ENCODE peak calls at places on chromosomes 12 and 14, in four cellular contexts. T is HEK293T, Q is activated T-helper 1 cell treated with Interleukin-2 at 50 U/mL for 16 hours, F is HT1080. Y is an unnamed sample.

GRCh38 chr14:100587763-100588411 is 670 bp upstream of the BEGAIN start:
- DNase-seq in Q (no peak), F (no peak), T (no peak), Y (no peak)

GRCh38 chr12:43277630-43278267 is 274.3 kb downstream of the ADAMTS20 start:
- DNase-seq in Q (no peak), F (peak; percentile 23), T (no peak), Y (no peak)

GRCh38 chr14:37813746-37814145 is 218.3 kb downstream of the TTC6 start:
- DNase-seq in T (no peak), F (no peak), Q (no peak), Y (no peak)

GRCh38 chr12:6310771-6311610 is 509 bp downstream of the PLEKHG6 start:
- DNase-seq in F (no peak), Q (no peak), T (no peak), Y (no peak)

GRCh38 chr12:127811988-127812387 is 455.0 kb upstream of the TMEM132C start:
- DNase-seq in Q (no peak), T (no peak), F (no peak), Y (peak; percentile 25)

GRCh38 chr12:19771858-19772257 is 332.6 kb downstream of the AEBP2 start:
- DNase-seq in Q (no peak), F (peak; percentile 34), T (no peak), Y (no peak)

GRCh38 chr14:99181804-99182520 is 90.0 kb downstream of the BCL11B start:
- DNase-seq in T (no peak), F (no peak), Q (no peak), Y (no peak)

GRCh38 chr12:80676856-80677255 is 30.6 kb upstream of the MYF6 start:
- DNase-seq in F (no peak), Q (no peak), T (no peak), Y (no peak)

GRCh38 chr14:75673345-75673744 is 12.3 kb downstream of the TTLL5 start:
- DNase-seq in Q (no peak), F (no peak), T (no peak), Y (no peak)

GRCh38 chr14:32469388-32470160 is 140.5 kb downstream of the AKAP6 start:
- DNase-seq in T (peak; percentile 16), Q (no peak), F (peak; percentile 39), Y (peak; percentile 12)

GRCh38 chr12:52582971-52583456 is 9.4 kb upstream of the KRT74 start:
- DNase-seq in F (peak; percentile 56), T (peak; percentile 73), Q (peak; percentile 30), Y (no peak)

GRCh38 chr12:65324056-65324455 is 45.6 kb downstream of the MSRB3 start:
- DNase-seq in Q (no peak), T (no peak), F (no peak), Y (no peak)

GRCh38 chr12:115885040-115885439 is 392.5 kb downstream of the MED13L start:
- DNase-seq in T (no peak), Q (no peak), F (no peak), Y (no peak)

GRCh38 chr12:132148368-132149045 is 4.2 kb downstream of the NOC4L start:
- DNase-seq in T (no peak), F (no peak), Q (no peak), Y (no peak)

GRCh38 chr14:23465261-23465660 is 4.2 kb upstream of the NGDN start:
- DNase-seq in F (no peak), Q (no peak), T (no peak), Y (no peak)

GRCh38 chr14:75494898-75495297 is 27.4 kb upstream of the BATF start:
- DNase-seq in Q (no peak), F (peak; percentile 42), T (no peak), Y (no peak)

GRCh38 chr14:89926709-89927108 is 27.8 kb downstream of the EFCAB11 start:
- DNase-seq in Q (no peak), F (no peak), T (no peak), Y (no peak)

GRCh38 chr14:81938341-81938740 is 404.7 kb upstream of the SEL1L start:
- DNase-seq in Q (no peak), T (no peak), F (no peak), Y (no peak)

GRCh38 chr12:42298887-42299286 is 27.0 kb downstream of the ZCRB1 start:
- DNase-seq in F (no peak), Q (no peak), T (no peak), Y (no peak)

GRCh38 chr12:94263011-94263786 is 114.8 kb downstream of the PLXNC1 start:
- DNase-seq in F (no peak), Q (peak; percentile 9), T (no peak), Y (no peak)

GRCh38 chr12:110687770-110688169 is 1.1 kb downstream of the HVCN1 start:
- DNase-seq in F (no peak), T (no peak), Q (no peak), Y (no peak)

GRCh38 chr12:28955921-28956320 is 193.2 kb upstream of the FAR2 start:
- DNase-seq in Q (no peak), T (no peak), F (no peak), Y (no peak)

GRCh38 chr12:122147514-122148290 is 26.3 kb downstream of the IL31 start:
- DNase-seq in F (no peak), Q (no peak), T (no peak), Y (no peak)

GRCh38 chr12:53755451-53756290 is 3.9 kb upstream of the CISTR start:
- DNase-seq in F (no peak), T (no peak), Q (no peak), Y (no peak)

GRCh38 chr12:75526655-75527511 is 15.5 kb upstream of the KRR1 start:
- DNase-seq in Q (no peak), F (peak; percentile 76), T (peak; percentile 44), Y (peak; percentile 23)

GRCh38 chr12:117060236-117060926 is 38.8 kb downstream of the TESC start:
- DNase-seq in F (no peak), T (no peak), Q (no peak), Y (no peak)

GRCh38 chr14:65107200-65107599 is 4.9 kb upstream of the MAX start:
- DNase-seq in Q (no peak), T (no peak), F (no peak), Y (no peak)

GRCh38 chr12:3491938-3492867 is 1.2 kb downstream of the PRMT8 start:
- DNase-seq in T (peak; percentile 83), Q (peak; percentile 1), F (peak; percentile 36), Y (peak; percentile 10)

GRCh38 chr12:57621497-57622292 is 10.5 kb downstream of the ARHGEF25 start:
- DNase-seq in Q (no peak), F (no peak), T (peak; percentile 85), Y (no peak)

GRCh38 chr14:93009471-93010117 is 86.6 kb downstream of the CHGA start:
- DNase-seq in Q (no peak), F (no peak), T (no peak), Y (no peak)

GRCh38 chr12:75471928-75472865 is 8.4 kb upstream of the GLIPR1 start:
- DNase-seq in Q (no peak), F (no peak), T (no peak), Y (no peak)

GRCh38 chr12:98002887-98003493 is 512.4 kb upstream of the TMPO start:
- DNase-seq in F (peak; percentile 38), Q (no peak), T (peak; percentile 47), Y (no peak)

GRCh38 chr12:5428332-5429221 is 3.3 kb upstream of the NTF3 start:
- DNase-seq in T (no peak), Q (no peak), F (no peak), Y (no peak)

GRCh38 chr14:102451064-102451352 is 58.6 kb downstream of the ANKRD9 start:
- DNase-seq in T (no peak), Q (no peak), F (no peak), Y (no peak)

GRCh38 chr12:105235299-105235746 is 651 bp downstream of the APPL2 start:
- DNase-seq in T (no peak), Q (no peak), F (peak; percentile 40), Y (no peak)

GRCh38 chr14:105863296-105864108 is 337.1 kb downstream of the TMEM121 start:
- DNase-seq in Q (no peak), T (no peak), F (no peak), Y (no peak)

GRCh38 chr14:97180304-97181200 is 383.4 kb downstream of the VRK1 start:
- DNase-seq in T (no peak), Q (no peak), F (peak; percentile 95), Y (peak; percentile 48)

GRCh38 chr14:67517083-67517482 is 16.0 kb upstream of the PLEKHH1 start:
- DNase-seq in Q (no peak), T (no peak), F (peak; percentile 11), Y (no peak)